ENCODE peak calls at places on chromosomes 1 and 21, in seven cellular contexts. X is stimulated activated CD4-positive, alpha-beta T cell treated with anti-CD3 and anti-CD28 coated beads, Interleukin-2, amount 100 ng/mL, for 48 hours; Y is ACHN; T is GM23338; Z is stimulated activated naive CD8-positive, alpha-beta T cell treated with anti-CD3 and anti-CD28 coated beads, Interleukin-15, Interleukin-2, amounts not matched to agents 100 U/mL and 50 U/mL, for 24 hours; O is colonic mucosa; C is iPS-NIHi11. H is an unnamed sample.

GRCh38 chr1:39833121-39833520 is 44.5 kb upstream of the BMP8B start:
- DNase-seq in X (no peak), Y (no peak), T (no peak), Z (no peak), O (no peak), C (no peak), H (no peak)

GRCh38 chr1:20237646-20238045 is 51.3 kb upstream of the PLA2G2C start:
- DNase-seq in X (no peak), Y (no peak), T (no peak), Z (no peak), O (no peak), C (no peak), H (no peak)

GRCh38 chr1:13700521-13701273 is 709 bp downstream of the PRDM2 start:
- DNase-seq in X (peak), Y (no peak), T (peak), Z (peak), O (peak), C (peak), H (peak)

GRCh38 chr1:38076038-38076437 is 29.4 kb upstream of the POU3F1 start:
- DNase-seq in X (no peak), Y (peak), T (peak), Z (no peak), O (no peak), C (peak), H (no peak)

GRCh38 chr21:44344541-44345183 is 5.5 kb upstream of the CFAP410 start:
- DNase-seq in X (no peak), Y (no peak), T (no peak), Z (no peak), O (no peak), C (no peak), H (no peak)

GRCh38 chr1:209248649-209249279 is 334.8 kb upstream of the CAMK1G start:
- DNase-seq in X (peak), Y (peak), T (peak), Z (peak), O (peak), C (peak), H (peak)

GRCh38 chr1:44553771-44554170 is 120.5 kb downstream of the TMEM53 start:
- DNase-seq in X (no peak), Y (peak), T (no peak), Z (no peak), O (no peak), C (no peak), H (no peak)

GRCh38 chr1:157437301-157437700 is 115.0 kb downstream of the FCRL5 start:
- DNase-seq in X (no peak), Y (no peak), T (no peak), Z (no peak), O (no peak), C (no peak), H (no peak)

GRCh38 chr1:179141592-179142244 is 59.8 kb downstream of the TOR3A start:
- DNase-seq in X (no peak), Y (peak), T (no peak), Z (peak), O (no peak), C (no peak), H (no peak)

GRCh38 chr1:92461364-92462097 is 25.2 kb downstream of the GFI1 start:
- DNase-seq in X (no peak), Y (no peak), T (no peak), Z (no peak), O (no peak), C (no peak), H (no peak)

GRCh38 chr1:17432412-17432811 is 7.1 kb downstream of the RCC2 start:
- DNase-seq in X (no peak), Y (no peak), T (no peak), Z (no peak), O (no peak), C (no peak), H (no peak)

GRCh38 chr1:78715181-78715661 is 65.6 kb downstream of the IFI44 start:
- DNase-seq in X (no peak), Y (no peak), T (no peak), Z (no peak), O (no peak), C (no peak), H (no peak)

GRCh38 chr1:25906644-25907300 is 553 bp upstream of the STMN1 start:
- DNase-seq in X (peak), Y (no peak), T (peak), Z (peak), O (peak), C (peak), H (no peak)

GRCh38 chr1:101105877-101106276 is 80.3 kb upstream of the DPH5 start:
- DNase-seq in X (no peak), Y (no peak), T (no peak), Z (no peak), O (no peak), C (no peak), H (no peak)

GRCh38 chr1:155124503-155125463 is 2.9 kb upstream of the EFNA1 start:
- DNase-seq in X (no peak), Y (peak), T (peak), Z (no peak), O (peak), C (peak), H (peak)

GRCh38 chr1:34122080-34122479 is 43.0 kb downstream of the CSMD2 start:
- DNase-seq in X (no peak), Y (no peak), T (no peak), Z (no peak), O (no peak), C (no peak), H (no peak)

GRCh38 chr21:44880762-44881585 is 7.5 kb upstream of the PTTG1IP start:
- DNase-seq in X (no peak), Y (peak), T (no peak), Z (no peak), O (no peak), C (no peak), H (no peak)

GRCh38 chr1:54278941-54279422 is 79.0 kb downstream of the MRPL37 start:
- DNase-seq in X (no peak), Y (no peak), T (no peak), Z (no peak), O (no peak), C (no peak), H (no peak)

GRCh38 chr1:211641942-211642341 is 33.5 kb downstream of the NEK2 start:
- DNase-seq in X (no peak), Y (no peak), T (no peak), Z (no peak), O (no peak), C (no peak), H (no peak)

GRCh38 chr1:31689821-31690220 is 14.0 kb downstream of the COL16A1 start:
- DNase-seq in X (no peak), Y (peak), T (no peak), Z (no peak), O (no peak), C (no peak), H (no peak)

GRCh38 chr1:92411511-92411910 is 75.2 kb downstream of the GFI1 start:
- DNase-seq in X (no peak), Y (no peak), T (no peak), Z (no peak), O (peak), C (no peak), H (peak)

GRCh38 chr21:29523646-29524045 is 224.9 kb downstream of the BACH1 start:
- DNase-seq in X (no peak), Y (no peak), T (no peak), Z (no peak), O (peak), C (no peak), H (no peak)

GRCh38 chr1:30522031-30523004 is 201.1 kb downstream of the MATN1 start:
- DNase-seq in X (no peak), Y (no peak), T (no peak), Z (no peak), O (no peak), C (no peak), H (no peak)

GRCh38 chr1:33045814-33046213 is 9.1 kb upstream of the AK2 start:
- DNase-seq in X (no peak), Y (no peak), T (no peak), Z (no peak), O (no peak), C (no peak), H (no peak)

GRCh38 chr1:10045480-10046355 is 13.0 kb downstream of the UBE4B start:
- DNase-seq in X (no peak), Y (no peak), T (no peak), Z (no peak), O (no peak), C (peak), H (no peak)

GRCh38 chr1:20248954-20249612 is 41.6 kb upstream of the VWA5B1 start:
- DNase-seq in X (peak), Y (no peak), T (no peak), Z (peak), O (no peak), C (no peak), H (no peak)

GRCh38 chr21:14850394-14850793 is 214.4 kb downstream of the NRIP1 start:
- DNase-seq in X (no peak), Y (no peak), T (no peak), Z (no peak), O (no peak), C (no peak), H (no peak)

GRCh38 chr1:211951856-211952255 is 83.5 kb downstream of the INTS7 start:
- DNase-seq in X (no peak), Y (peak), T (no peak), Z (no peak), O (no peak), C (peak), H (no peak)

GRCh38 chr1:55636691-55637090 is 421.5 kb upstream of the USP24 start:
- DNase-seq in X (no peak), Y (no peak), T (no peak), Z (no peak), O (no peak), C (no peak), H (no peak)

GRCh38 chr1:71650126-71650525 is 569.3 kb upstream of the ZRANB2 start:
- DNase-seq in X (no peak), Y (no peak), T (no peak), Z (no peak), O (no peak), C (no peak), H (no peak)

GRCh38 chr1:201329286-201329685 is 46.0 kb downstream of the PKP1 start:
- DNase-seq in X (no peak), Y (no peak), T (no peak), Z (no peak), O (no peak), C (no peak), H (no peak)

GRCh38 chr1:157040802-157041201 is 4.7 kb downstream of the ARHGEF11 start:
- DNase-seq in X (no peak), Y (peak), T (no peak), Z (no peak), O (peak), C (no peak), H (no peak)

GRCh38 chr21:42112857-42113256 is 41.7 kb downstream of the UMODL1 start:
- DNase-seq in X (no peak), Y (no peak), T (no peak), Z (no peak), O (no peak), C (no peak), H (no peak)

GRCh38 chr1:236861560-236862230 is 66.6 kb downstream of the MTR start:
- DNase-seq in X (no peak), Y (no peak), T (no peak), Z (no peak), O (no peak), C (no peak), H (no peak)

GRCh38 chr1:31327381-31327780 is 30.5 kb downstream of the ZCCHC17 start:
- DNase-seq in X (no peak), Y (no peak), T (no peak), Z (no peak), O (no peak), C (no peak), H (no peak)